ENCODE peak calls at places on chromosomes 13 and 19, in seven cellular contexts. K is progenitor cell of endocrine pancreas; Z is heart left ventricle; L is CD8-positive, alpha-beta T cell; P is stomach; A is nephron progenitor cell; H is WTC11. G is an unnamed sample.

GRCh38 chr19:13038306-13039210 is 43.3 kb downstream of the NFIX start:
- DNase-seq in P (no peak), L (no peak), A (no peak), H (no peak), K (no peak), Z (no peak), G (no peak)

GRCh38 chr19:6580313-6580712 is 10.6 kb downstream of the CD70 start:
- DNase-seq in L (no peak), H (no peak), Z (no peak), K (no peak), A (no peak), P (no peak), G (no peak)

GRCh38 chr13:82291852-82292251 is 1590.4 kb downstream of the SLITRK1 start:
- DNase-seq in H (no peak), K (no peak), P (no peak), A (no peak), L (no peak), Z (no peak), G (no peak)

GRCh38 chr19:10812902-10813404 is 23.1 kb downstream of the TMED1 start:
- DNase-seq in L (no peak), A (no peak), Z (peak), P (peak), H (no peak), K (no peak), G (no peak)

GRCh38 chr19:47881757-47882156 is 4.4 kb downstream of the SULT2A1 start:
- DNase-seq in Z (no peak), A (no peak), H (peak), P (no peak), K (no peak), L (no peak), G (no peak)

GRCh38 chr19:50203281-50204080 is at the start of gene MYH14:
- DNase-seq in A (peak), P (peak), Z (peak), H (peak), K (peak), L (no peak), G (no peak)

GRCh38 chr13:65497265-65497664 is 1732.9 kb downstream of the PCDH9 start:
- DNase-seq in K (no peak), P (no peak), H (no peak), A (no peak), L (no peak), Z (no peak), G (no peak)

GRCh38 chr13:98445340-98446233 is 131.3 kb downstream of the STK24 start:
- DNase-seq in A (peak), L (peak), P (peak), H (peak), Z (peak), K (peak), G (peak)

GRCh38 chr19:47681936-47682335 is 31.3 kb upstream of the EHD2 start:
- DNase-seq in L (no peak), A (no peak), Z (no peak), H (no peak), K (no peak), P (no peak), G (no peak)

GRCh38 chr19:45646345-45646698 is 7.1 kb upstream of the EML2 start:
- DNase-seq in L (no peak), H (no peak), Z (no peak), A (no peak), P (no peak), K (no peak), G (no peak)

GRCh38 chr19:12052571-12053169 is at the start of gene ZNF878:
- DNase-seq in A (peak), P (peak), H (peak), Z (peak), K (peak), L (peak), G (peak)

GRCh38 chr13:79392882-79393563 is 13.0 kb downstream of the RBM26 start:
- DNase-seq in A (no peak), Z (no peak), K (no peak), P (no peak), H (no peak), L (no peak), G (no peak)

GRCh38 chr19:24033962-24034342 is 53.0 kb upstream of the ZNF254 start:
- DNase-seq in L (no peak), K (no peak), H (no peak), Z (peak), P (peak), A (peak), G (no peak)

GRCh38 chr13:76481738-76482137 is 404.5 kb downstream of the KCTD12 start:
- DNase-seq in H (no peak), Z (no peak), K (no peak), L (no peak), P (no peak), A (no peak), G (no peak)

GRCh38 chr19:34217952-34218817 is 36.2 kb upstream of the GARRE1 start:
- DNase-seq in A (no peak), P (peak), H (no peak), L (peak), Z (no peak), K (no peak), G (no peak)

GRCh38 chr19:50255115-50255514 is 51.7 kb downstream of the MYH14 start:
- DNase-seq in A (no peak), Z (no peak), K (no peak), P (no peak), L (no peak), H (peak), G (no peak)

GRCh38 chr19:46660008-46660517 is 919 bp downstream of the DACT3 start:
- DNase-seq in A (peak), H (peak), K (no peak), Z (no peak), P (no peak), L (no peak), G (no peak)

GRCh38 chr13:94119360-94119936 is 360.0 kb downstream of the DCT start:
- DNase-seq in L (no peak), A (no peak), Z (no peak), K (peak), P (peak), H (no peak), G (no peak)
- TF ChIP-seq CTCF in L (no peak), A (no peak), Z (no peak), K (peak), P (no peak), H (no peak), G (no peak)

GRCh38 chr19:43554317-43554895 is 20.9 kb downstream of the XRCC1 start:
- DNase-seq in L (no peak), K (no peak), A (no peak), P (no peak), H (no peak), Z (peak), G (no peak)
- TF ChIP-seq CTCF in L (no peak), K (no peak), A (no peak), P (no peak), H (no peak), Z (no peak), G (no peak)

DNA sequence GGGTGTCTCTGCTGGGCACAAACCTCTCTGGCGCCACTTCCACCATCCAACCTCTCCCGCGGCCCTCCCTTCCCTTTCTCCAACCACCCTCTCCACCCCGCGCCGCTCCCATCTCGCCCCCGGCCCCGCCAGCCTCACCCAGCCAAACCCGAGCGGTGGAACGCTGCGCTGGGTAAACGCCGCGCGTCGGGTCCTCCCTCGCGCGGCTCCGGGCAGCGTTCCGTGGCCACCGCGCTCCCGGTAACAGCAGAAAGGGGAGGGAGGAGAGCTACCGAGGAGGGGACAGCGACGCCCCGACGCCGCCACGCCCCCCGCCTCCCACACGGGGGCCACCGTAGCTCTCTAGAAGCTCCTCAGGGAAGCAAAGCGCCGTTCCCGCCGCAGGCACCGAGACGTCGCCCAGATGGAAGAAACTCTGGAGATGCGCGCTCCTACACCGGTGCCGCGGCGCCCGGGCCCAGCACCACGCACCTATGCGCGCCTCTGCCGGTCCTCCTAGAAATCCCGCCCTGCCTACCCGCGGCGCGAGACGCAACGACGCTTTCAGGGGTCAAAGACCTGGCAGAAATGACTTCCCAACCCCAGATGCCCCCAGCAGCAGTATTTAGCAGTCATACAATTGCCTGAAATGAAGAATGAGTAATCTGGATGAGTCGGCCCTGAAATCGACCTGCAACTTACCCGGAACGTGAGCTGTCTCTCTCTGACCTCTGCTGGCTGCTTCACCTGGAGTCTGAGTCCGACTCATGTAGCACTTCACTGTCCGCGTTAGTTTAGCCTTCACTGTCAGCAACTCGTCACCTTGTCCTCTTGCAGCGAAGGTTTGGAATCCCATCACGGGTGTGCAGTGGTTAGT is at the start of gene RUBCNL:
- DNase-seq in L (no peak), Z (peak), K (peak), P (no peak), H (peak), A (peak), G (no peak)
- TF ChIP-seq CTCF in L (no peak), Z (no peak), K (no peak), P (no peak), H (no peak), A (no peak), G (no peak)

GRCh38 chr19:3849092-3849491 is 19.7 kb downstream of the ZFR2 start:
- DNase-seq in L (peak), K (no peak), H (peak), A (peak), P (peak), Z (no peak), G (no peak)
- TF ChIP-seq CTCF in L (peak), K (peak), H (no peak), A (peak), P (no peak), Z (no peak), G (peak)

GRCh38 chr13:49649244-49649962 is 21.1 kb downstream of the ARL11 start:
- DNase-seq in P (no peak), H (no peak), L (no peak), K (no peak), A (no peak), Z (no peak), G (no peak)
- TF ChIP-seq CTCF in P (no peak), H (no peak), L (no peak), K (peak), A (peak), Z (peak), G (peak)

GRCh38 chr19:39187552-39187943 is 9.2 kb upstream of the NCCRP1 start:
- DNase-seq in H (no peak), Z (no peak), P (no peak), K (no peak), A (no peak), L (no peak), G (no peak)
- TF ChIP-seq CTCF in H (no peak), Z (no peak), P (no peak), K (no peak), A (no peak), L (no peak), G (peak)

DNA sequence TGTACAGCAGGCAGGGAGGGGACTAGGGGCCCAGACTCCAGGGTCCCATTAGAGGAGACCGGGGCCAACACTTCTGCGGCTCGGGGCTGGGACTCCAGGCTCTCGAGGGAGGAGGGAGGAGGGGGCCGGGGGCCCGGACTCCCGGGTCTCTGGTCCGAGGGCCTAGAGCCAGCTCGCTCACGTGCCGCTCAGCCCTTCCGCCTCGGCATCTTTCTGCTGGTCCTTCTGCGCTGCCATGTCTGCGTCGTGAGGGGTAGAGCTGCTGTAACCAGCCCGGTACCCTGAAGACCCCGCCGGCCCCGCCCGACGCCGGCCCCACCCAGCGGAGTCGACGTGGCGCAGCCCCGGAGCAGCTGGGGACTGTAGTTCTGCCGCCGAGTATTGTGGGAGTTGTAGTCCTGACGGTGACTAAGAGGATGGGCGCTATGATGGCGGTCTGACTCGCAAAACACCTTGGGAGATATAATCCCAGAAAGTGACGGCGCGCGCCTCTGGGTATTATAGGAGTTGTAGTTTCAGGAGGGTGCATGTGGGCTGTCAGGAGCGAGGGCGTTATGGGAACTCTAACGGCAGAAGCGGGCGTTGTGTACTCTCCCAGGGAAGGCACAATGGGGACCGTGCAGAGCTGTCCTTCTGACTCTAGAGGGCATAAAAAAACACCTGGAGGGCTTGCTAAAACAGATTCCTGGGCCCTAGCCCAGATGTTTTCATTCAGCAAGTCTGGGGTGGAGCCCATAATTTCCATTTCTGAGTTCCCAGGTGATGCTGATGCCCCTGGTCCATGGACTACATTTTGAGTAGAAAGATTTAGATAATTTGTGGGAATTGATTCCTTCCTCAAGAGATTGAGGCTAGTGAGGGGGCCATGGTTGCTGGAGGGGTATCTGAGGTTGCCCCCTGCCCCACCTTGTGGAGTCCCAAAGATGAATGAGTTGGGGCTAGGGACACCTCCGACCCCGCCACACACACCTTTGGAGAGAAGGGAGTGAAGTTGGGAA is at the start of gene RABAC1:
- DNase-seq in A (peak), L (peak), H (peak), K (peak), Z (peak), P (peak), G (peak)
- TF ChIP-seq CTCF in A (no peak), L (peak), H (no peak), K (peak), Z (peak), P (no peak), G (peak)

G was measured in osteocyte.